ENCODE peak calls at places on chromosomes 3 and 15, in seven cellular contexts. C is activated CD4-positive, alpha-beta T cell treated with anti-CD3 and anti-CD28 coated beads for 4 hours; I is dermis blood vessel endothelial cell; E is CD8-positive, alpha-beta memory T cell; B is posterior vena cava; H is NCI-H2081; D is ovary. O is an unnamed sample.

GRCh38 chr15:101135532-101136166 is 116.2 kb downstream of the CHSY1 start:
- DNase-seq in I (no peak), D (no peak), B (no peak), H (no peak), C (no peak), E (no peak), O (no peak)

GRCh38 chr3:39317571-39318169 is 11.8 kb upstream of the CCR8 start:
- DNase-seq in E (no peak), D (no peak), I (peak), H (no peak), B (no peak), C (no peak), O (no peak)

GRCh38 chr3:143576568-143577270 is 271.5 kb downstream of the SLC9A9 start:
- DNase-seq in B (no peak), H (no peak), I (peak), E (no peak), C (no peak), D (no peak), O (no peak)

GRCh38 chr3:107676469-107677309 is 153.9 kb downstream of the BBX start:
- DNase-seq in C (no peak), B (no peak), D (no peak), I (peak), E (no peak), H (peak), O (peak)

GRCh38 chr3:44939581-44940036 is 36.4 kb downstream of the ZDHHC3 start:
- DNase-seq in E (no peak), I (peak), H (no peak), B (no peak), C (no peak), D (no peak), O (no peak)

GRCh38 chr15:59133921-59134427 is 29.0 kb downstream of the CCNB2 start:
- DNase-seq in C (no peak), E (no peak), D (no peak), B (no peak), H (no peak), I (no peak), O (no peak)

GRCh38 chr3:165837058-165837525 is at the start of gene BCHE:
- DNase-seq in B (peak), I (peak), H (peak), D (no peak), C (no peak), E (no peak), O (peak)

GRCh38 chr3:24704496-24704895 is 209.8 kb upstream of the THRB start:
- DNase-seq in B (no peak), D (no peak), I (no peak), E (no peak), C (no peak), H (peak), O (no peak)

GRCh38 chr3:69079269-69080159 is 651 bp downstream of the UBA3 start:
- DNase-seq in I (peak), D (no peak), B (peak), H (peak), E (no peak), C (peak), O (no peak)

GRCh38 chr15:68256675-68257450 is 20.7 kb upstream of the FEM1B start:
- DNase-seq in B (peak), E (no peak), I (peak), D (peak), H (no peak), C (peak), O (peak)

GRCh38 chr3:9897408-9898372 is 5.0 kb upstream of the IL17RE start:
- DNase-seq in C (no peak), B (no peak), E (no peak), I (peak), D (no peak), H (peak), O (no peak)

GRCh38 chr3:178504128-178504527 is 32.1 kb upstream of the KCNMB2 start:
- DNase-seq in E (no peak), C (no peak), D (no peak), B (no peak), H (no peak), I (peak), O (no peak)

GRCh38 chr3:169497567-169498257 is 165.8 kb downstream of the MECOM start:
- DNase-seq in B (no peak), E (no peak), C (no peak), D (no peak), H (no peak), I (peak), O (no peak)

GRCh38 chr15:59260090-59260489 is 53.4 kb downstream of the LDHAL6B start:
- DNase-seq in H (no peak), I (no peak), D (no peak), B (no peak), C (no peak), E (no peak), O (peak)

GRCh38 chr3:169772951-169773816 is at the start of gene MYNN:
- DNase-seq in H (peak), C (peak), I (peak), D (peak), E (peak), B (peak), O (peak)

GRCh38 chr3:85576091-85576690 is 617.4 kb downstream of the CADM2 start:
- DNase-seq in B (no peak), E (no peak), D (no peak), H (peak), C (no peak), I (peak), O (peak)

GRCh38 chr3:69364354-69364753 is 21.5 kb downstream of the FRMD4B start:
- DNase-seq in I (no peak), C (no peak), E (no peak), D (no peak), B (no peak), H (no peak), O (peak)

GRCh38 chr15:101540480-101541239 is 51.2 kb upstream of the PCSK6 start:
- DNase-seq in B (no peak), E (no peak), I (peak), D (no peak), C (no peak), H (no peak), O (no peak)

GRCh38 chr3:27279153-27279552 is 90.0 kb downstream of the NEK10 start:
- DNase-seq in I (peak), E (no peak), C (no peak), H (no peak), D (no peak), B (no peak), O (peak)

GRCh38 chr15:43095243-43095642 is 10.6 kb downstream of the UBR1 start:
- DNase-seq in B (no peak), E (no peak), D (no peak), C (no peak), H (no peak), I (no peak), O (no peak)

GRCh38 chr15:82047493-82048446 is 2.0 kb upstream of the MEX3B start:
- DNase-seq in D (peak), H (no peak), I (peak), B (no peak), C (no peak), E (no peak), O (no peak)

GRCh38 chr3:116443096-116443793 is 2.0 kb downstream of the LSAMP start:
- DNase-seq in H (peak), I (no peak), C (no peak), E (no peak), D (no peak), B (no peak), O (peak)

GRCh38 chr15:67807141-67807540 is 18.2 kb upstream of the SKOR1 start:
- DNase-seq in B (no peak), E (no peak), C (no peak), I (no peak), H (no peak), D (no peak), O (no peak)

GRCh38 chr3:43866529-43867353 is 176.0 kb downstream of the ABHD5 start:
- DNase-seq in E (no peak), D (no peak), I (peak), H (no peak), C (no peak), B (no peak), O (no peak)

GRCh38 chr3:113574213-113574612 is 41.9 kb downstream of the SIDT1 start:
- DNase-seq in E (no peak), C (no peak), D (no peak), B (no peak), H (no peak), I (no peak), O (no peak)

GRCh38 chr15:68504721-68505090 is 72.7 kb upstream of the ITGA11 start:
- DNase-seq in D (no peak), B (no peak), H (no peak), I (no peak), E (no peak), C (no peak), O (no peak)

GRCh38 chr3:154427685-154428291 is 2.2 kb downstream of the GPR149 start:
- DNase-seq in C (no peak), D (no peak), I (no peak), E (no peak), H (peak), B (peak), O (peak)

GRCh38 chr3:171011109-171011508 is 15.4 kb downstream of the SLC2A2 start:
- DNase-seq in H (no peak), I (no peak), D (no peak), C (no peak), B (no peak), E (no peak), O (no peak)

GRCh38 chr3:135887220-135887619 is 78.3 kb upstream of the PPP2R3A start:
- DNase-seq in B (no peak), D (no peak), E (no peak), H (no peak), C (no peak), I (peak), O (no peak)

GRCh38 chr15:39191871-39192281 is 389.0 kb upstream of the THBS1 start:
- DNase-seq in E (no peak), I (no peak), C (no peak), H (no peak), D (no peak), B (no peak), O (no peak)

GRCh38 chr3:141646760-141647561 is 91.1 kb upstream of the RNF7 start:
- DNase-seq in B (no peak), D (peak), I (peak), C (no peak), H (peak), E (no peak), O (peak)

GRCh38 chr15:69548771-69549170 is 96.2 kb downstream of the RPLP1 start:
- DNase-seq in E (no peak), I (no peak), B (no peak), D (no peak), H (no peak), C (no peak), O (no peak)

O was measured in SK-MEL-5.